ENCODE peak calls at places on chromosome 9, in six cellular contexts. A is mammary epithelial cell, M is IMR-90, X is heart left ventricle, C is HL-60, R is left lung. V is an unnamed sample.

GRCh38 chr9:74412236-74412979 is 84.7 kb upstream of the RORB start:
- DNase-seq in R (no peak), A (peak), M (no peak), X (no peak), C (no peak), V (no peak)

GRCh38 chr9:109560470-109561132 is 62.5 kb upstream of the PTPN3 start:
- DNase-seq in R (no peak), A (no peak), C (no peak), X (no peak), M (no peak), V (no peak)

GRCh38 chr9:137348781-137349470 is 46.9 kb upstream of the NRARP start:
- DNase-seq in C (no peak), X (no peak), R (no peak), M (no peak), A (no peak), V (no peak)

GRCh38 chr9:134983094-134983493 is 65.4 kb upstream of the FCN1 start:
- DNase-seq in M (no peak), R (peak), A (no peak), X (peak), C (no peak), V (no peak)

GRCh38 chr9:136773386-136774044 is 9.2 kb upstream of the LCN15 start:
- DNase-seq in X (no peak), A (no peak), C (no peak), R (peak), M (no peak), V (peak)

GRCh38 chr9:136626740-136627642 is 35.7 kb upstream of the EGFL7 start:
- DNase-seq in X (no peak), M (no peak), C (no peak), R (peak), A (no peak), V (peak)

GRCh38 chr9:132638240-132638639 is 31.5 kb downstream of the DDX31 start:
- DNase-seq in M (peak), A (no peak), C (no peak), X (no peak), R (no peak), V (no peak)

GRCh38 chr9:7320139-7320538 is 479.4 kb downstream of the DMAC1 start:
- DNase-seq in M (peak), A (peak), C (no peak), R (no peak), X (no peak), V (peak)

GRCh38 chr9:19378647-19379046 is 1.4 kb downstream of the RPS6 start:
- DNase-seq in M (no peak), R (peak), X (no peak), A (no peak), C (peak), V (no peak)

GRCh38 chr9:101414839-101415238 is 16.2 kb downstream of the ZNF189 start:
- DNase-seq in R (no peak), M (no peak), A (no peak), X (no peak), C (no peak), V (no peak)

GRCh38 chr9:77841739-77842386 is 189.7 kb downstream of the GNAQ start:
- DNase-seq in X (no peak), M (no peak), A (no peak), R (no peak), C (no peak), V (no peak)
- TF ChIP-seq CTCF in X (peak), M (peak), A (peak), R (no peak), C (no peak), V (no peak)

GRCh38 chr9:78028926-78029325 is 2.7 kb downstream of the GNAQ start:
- DNase-seq in C (no peak), M (no peak), X (no peak), A (no peak), R (no peak), V (no peak)
- H3K27ac ChIP-seq in C (peak), M (peak), X (peak), A (peak), R (peak), V (no peak)

DNA sequence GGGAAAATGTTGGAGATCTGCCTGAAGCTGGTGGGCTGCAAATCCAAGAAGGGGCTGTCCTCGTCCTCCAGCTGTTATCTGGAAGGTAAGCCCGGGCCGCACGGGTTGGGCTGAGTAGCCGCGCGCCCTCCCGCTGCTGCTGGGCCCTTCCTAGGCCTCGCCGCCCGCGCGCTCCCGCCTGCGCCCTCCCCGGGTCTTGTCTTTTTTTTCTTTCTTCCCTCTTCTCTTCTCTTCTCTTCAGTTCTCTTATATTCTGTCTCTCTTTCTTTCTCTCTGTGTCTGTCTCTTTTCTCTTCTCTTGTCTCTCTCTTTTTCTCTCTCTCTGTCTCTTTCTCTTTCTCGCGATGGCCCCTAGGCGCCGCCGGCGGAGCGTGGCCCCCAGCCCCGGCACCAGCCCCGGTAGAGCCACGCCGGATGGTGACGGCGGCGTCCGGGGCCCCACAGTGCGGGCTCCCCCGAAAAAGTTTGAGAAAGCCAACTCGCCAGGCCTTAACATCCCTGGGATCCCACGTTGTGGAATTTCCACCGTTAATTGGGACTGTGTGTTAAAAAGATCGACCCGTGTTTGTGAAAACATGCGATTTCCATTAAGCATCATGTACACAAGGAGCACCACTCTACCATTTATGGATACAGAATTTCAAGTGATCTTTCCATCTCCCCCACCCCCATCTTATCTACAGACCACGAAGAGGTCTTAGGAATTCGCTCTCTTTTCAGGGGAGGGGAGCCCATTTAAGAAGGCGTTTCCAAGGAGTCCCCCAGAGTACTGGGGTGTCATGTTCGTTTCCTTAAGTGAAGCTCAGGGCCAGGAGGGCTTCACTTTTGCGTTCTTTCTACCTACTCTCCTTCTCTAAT is 616 bp downstream of the ABL1 start:
- DNase-seq in M (peak), A (peak), X (peak), C (no peak), R (peak), V (peak)
- TF ChIP-seq CTCF in M (no peak), A (no peak), X (no peak), C (no peak), R (no peak), V (no peak)

DNA sequence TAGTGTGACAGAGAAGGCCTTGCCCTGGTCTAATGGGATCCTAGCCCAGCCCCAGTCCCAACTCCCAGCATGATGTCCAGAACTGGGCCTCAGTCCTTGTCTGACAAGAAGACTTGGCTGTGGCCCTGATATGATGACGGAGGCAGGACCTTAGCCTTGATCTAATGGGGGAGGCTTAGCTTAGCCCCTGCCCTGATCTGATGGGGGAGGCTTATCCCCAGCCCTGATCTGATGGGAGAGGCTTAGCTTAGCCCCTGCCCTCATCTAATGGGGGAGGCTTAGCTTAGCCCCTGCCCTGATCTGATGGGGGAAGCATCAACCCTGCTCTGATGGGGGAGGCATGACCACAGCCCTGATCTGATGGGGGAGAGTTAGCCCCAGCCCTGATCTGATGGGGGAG is 3.7 kb downstream of the PKN3 start:
- DNase-seq in R (peak), X (no peak), M (no peak), A (no peak), C (no peak), V (no peak)
- H3K27ac ChIP-seq in R (peak), X (no peak), M (no peak), A (no peak), C (no peak), V (peak)

GRCh38 chr9:12719431-12719830 is 26.2 kb downstream of the TYRP1 start:
- DNase-seq in M (peak), R (no peak), A (no peak), C (no peak), X (no peak), V (peak)
- TF ChIP-seq CTCF in M (peak), R (no peak), A (peak), C (no peak), X (peak), V (peak)

GRCh38 chr9:105438136-105438839 is 9.5 kb upstream of the FSD1L start:
- DNase-seq in C (no peak), X (no peak), M (peak), A (no peak), R (no peak), V (no peak)
- H3K27ac ChIP-seq in C (no peak), X (no peak), M (peak), A (no peak), R (no peak), V (no peak)